ENCODE peak calls at places on chromosomes 16 and 17, in eight cellular contexts. Q, B, L, O, E, F, X and A are unnamed samples.

GRCh38 chr17:5014357-5014756 is 16.6 kb downstream of the KIF1C start:
- DNase-seq in Q (no peak), E (no peak), X (no peak), F (no peak), O (no peak), L (no peak), B (no peak), A (no peak)

GRCh38 chr17:67194134-67194533 is 50.9 kb downstream of the HELZ start:
- DNase-seq in B (peak; percentile 54), Q (no peak), E (no peak), F (peak; percentile 29), X (no peak), L (no peak), O (no peak), A (no peak)

GRCh38 chr16:47815655-47816054 is 340.1 kb downstream of the ABCC12 start:
- DNase-seq in O (no peak), X (no peak), Q (no peak), L (no peak), E (no peak), F (no peak), B (no peak), A (no peak)

GRCh38 chr16:4663756-4664465 is 29.5 kb upstream of the NUDT16L1 start:
- DNase-seq in B (no peak), L (peak; percentile 51), O (no peak), E (no peak), Q (peak; percentile 63), F (peak; percentile 63), X (no peak), A (no peak)

GRCh38 chr16:89417352-89417751 is 73.0 kb downstream of the ANKRD11 start:
- DNase-seq in L (no peak), E (no peak), F (no peak), B (no peak), X (no peak), O (no peak), Q (peak; percentile 87), A (no peak)

GRCh38 chr16:383326-384020 is 1.7 kb upstream of the PGAP6 start:
- DNase-seq in B (peak; percentile 31), E (no peak), L (no peak), Q (peak; percentile 82), X (no peak), F (no peak), O (no peak), A (peak; percentile 85)

GRCh38 chr16:66254751-66255150 is 111.7 kb upstream of the CDH5 start:
- DNase-seq in Q (no peak), F (no peak), E (no peak), B (no peak), L (no peak), O (no peak), X (no peak), A (no peak)

GRCh38 chr17:44278006-44278405 is 10.1 kb upstream of the SLC4A1 start:
- DNase-seq in X (no peak), B (no peak), Q (peak; percentile 4), O (no peak), F (peak; percentile 71), E (no peak), L (no peak), A (no peak)

GRCh38 chr17:76136276-76137025 is 4.6 kb downstream of the FOXJ1 start:
- DNase-seq in E (no peak), X (no peak), F (peak; percentile 83), O (no peak), L (no peak), B (no peak), Q (no peak), A (peak; percentile 86)

GRCh38 chr17:55722742-55723487 is at the start of gene TMEM100:
- DNase-seq in E (no peak), X (no peak), B (peak; percentile 73), O (no peak), L (no peak), F (peak; percentile 75), Q (peak; percentile 3), A (no peak)

GRCh38 chr16:30567160-30567990 is 4.1 kb downstream of the ZNF688 start:
- DNase-seq in E (no peak), B (no peak), L (no peak), X (no peak), Q (no peak), F (no peak), O (no peak), A (no peak)

GRCh38 chr17:43312011-43312410 is 78.2 kb upstream of the RNU2-1 start:
- DNase-seq in E (no peak), L (no peak), B (no peak), O (no peak), F (no peak), Q (no peak), X (no peak), A (no peak)

GRCh38 chr16:64381979-64382378 is 739.9 kb downstream of the CDH11 start:
- DNase-seq in F (no peak), E (no peak), O (no peak), L (no peak), Q (no peak), B (no peak), X (no peak), A (no peak)

GRCh38 chr17:56815711-56816110 is 18.0 kb downstream of the C17orf67 start:
- DNase-seq in L (no peak), E (no peak), X (no peak), F (no peak), Q (no peak), B (peak; percentile 51), O (no peak), A (no peak)

GRCh38 chr16:48877946-48878345 is 268.0 kb upstream of the N4BP1 start:
- DNase-seq in B (no peak), O (no peak), F (no peak), E (no peak), Q (no peak), X (no peak), L (no peak), A (no peak)

GRCh38 chr17:72600934-72601333 is 480.1 kb downstream of the SOX9 start:
- DNase-seq in E (no peak), Q (no peak), L (no peak), F (peak; percentile 73), B (no peak), O (no peak), X (no peak), A (no peak)

GRCh38 chr17:78276098-78276497 is 44.7 kb downstream of the TMEM235 start:
- DNase-seq in O (no peak), E (no peak), B (no peak), F (peak; percentile 3), Q (no peak), L (no peak), X (no peak), A (no peak)

GRCh38 chr16:69286941-69287713 is 24.0 kb upstream of the VPS4A start:
- DNase-seq in F (peak; percentile 66), L (peak; percentile 56), B (peak; percentile 84), O (no peak), E (peak; percentile 18), Q (peak; percentile 70), X (peak; percentile 40), A (peak; percentile 24)

GRCh38 chr16:1393613-1394176 is 20.8 kb downstream of the UNKL start:
- DNase-seq in E (no peak), Q (no peak), F (no peak), X (no peak), B (no peak), L (no peak), O (no peak), A (no peak)

GRCh38 chr16:1392826-1393225 is 21.7 kb downstream of the UNKL start:
- DNase-seq in L (no peak), X (no peak), E (no peak), Q (no peak), B (no peak), O (no peak), F (no peak), A (no peak)

GRCh38 chr16:1397779-1398178 is 16.7 kb downstream of the UNKL start:
- DNase-seq in F (no peak), Q (no peak), O (no peak), B (no peak), E (no peak), L (no peak), X (no peak), A (peak; percentile 54)

GRCh38 chr16:1394367-1394951 is 20.0 kb downstream of the UNKL start:
- DNase-seq in B (no peak), E (no peak), Q (no peak), O (no peak), F (no peak), L (no peak), X (no peak), A (peak; percentile 66)

DNA sequence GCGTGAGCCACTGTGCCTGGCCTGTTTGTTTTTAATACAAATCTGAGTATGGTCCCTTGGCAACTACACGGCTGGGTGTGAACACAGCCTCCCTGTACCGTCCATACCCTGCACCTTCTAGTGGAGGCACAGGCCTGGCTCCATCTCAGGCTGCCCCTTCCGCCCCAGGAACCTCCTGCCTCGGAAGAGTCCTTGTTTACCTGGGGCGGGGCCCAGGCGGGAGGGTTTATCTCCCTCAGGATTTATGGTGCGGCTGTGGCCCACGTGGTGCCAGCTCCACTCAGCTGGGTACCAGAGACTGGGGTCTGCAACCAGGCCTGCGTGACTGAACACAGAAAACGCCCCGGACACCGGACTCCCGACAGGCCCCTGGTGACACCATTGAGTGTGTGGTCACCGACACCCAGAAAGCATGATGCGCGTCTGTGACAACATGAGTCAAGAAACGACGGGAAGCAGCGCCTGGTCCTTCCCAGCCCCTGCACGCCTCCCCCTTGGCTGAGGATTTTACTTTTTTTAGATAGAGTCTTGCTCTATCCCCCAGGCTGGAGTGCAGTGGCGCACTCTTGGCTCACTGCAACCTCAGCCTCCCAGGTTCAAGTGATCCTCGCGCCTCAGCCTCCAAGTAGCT is 18.9 kb downstream of the UNKL start:
- DNase-seq in F (no peak), E (no peak), B (no peak), L (no peak), X (no peak), Q (no peak), O (no peak), A (no peak)
- H3K36me3 ChIP-seq in F (peaks cover 4% of the 10 kb centered on the region), E (peaks cover 18% of the 10 kb centered on the region), B (no peaks in the 10 kb centered on the region), L (no peaks in the 10 kb centered on the region), X (peaks cover 46% of the 10 kb centered on the region), Q (peaks cover 16% of the 10 kb centered on the region), O (peaks cover 12% of the 10 kb centered on the region), A (peaks cover 3% of the 10 kb centered on the region)

GRCh38 chr16:51157698-51158097 is 6.6 kb upstream of the SALL1 start:
- DNase-seq in O (no peak), B (no peak), X (no peak), E (no peak), L (no peak), F (no peak), Q (no peak), A (no peak)
- H3K27me3 ChIP-seq in O (peaks cover 24% of the 10 kb centered on the region), B (peaks cover 44% of the 10 kb centered on the region), X (no peaks in the 10 kb centered on the region), E (no peaks in the 10 kb centered on the region), L (peaks cover 36% of the 10 kb centered on the region), F (peaks cover 12% of the 10 kb centered on the region), Q (peaks cover 25% of the 10 kb centered on the region), A (peaks cover 41% of the 10 kb centered on the region)

GRCh38 chr17:15340966-15341365 is 431 bp downstream of the TEKT3 start:
- DNase-seq in F (no peak), X (no peak), O (no peak), E (peak; percentile 5), Q (no peak), L (no peak), B (no peak), A (peak; percentile 53)
- H3K4me3 ChIP-seq in F (peak overlapping the region; percentile 69), X (no peak overlapping the region), O (peak overlapping the region; percentile 50), E (peak overlapping the region; percentile 89), Q (peak overlapping the region; percentile 27), L (peak overlapping the region; percentile 23), B (peak overlapping the region; percentile 5), A (peak overlapping the region; percentile 58)

DNA sequence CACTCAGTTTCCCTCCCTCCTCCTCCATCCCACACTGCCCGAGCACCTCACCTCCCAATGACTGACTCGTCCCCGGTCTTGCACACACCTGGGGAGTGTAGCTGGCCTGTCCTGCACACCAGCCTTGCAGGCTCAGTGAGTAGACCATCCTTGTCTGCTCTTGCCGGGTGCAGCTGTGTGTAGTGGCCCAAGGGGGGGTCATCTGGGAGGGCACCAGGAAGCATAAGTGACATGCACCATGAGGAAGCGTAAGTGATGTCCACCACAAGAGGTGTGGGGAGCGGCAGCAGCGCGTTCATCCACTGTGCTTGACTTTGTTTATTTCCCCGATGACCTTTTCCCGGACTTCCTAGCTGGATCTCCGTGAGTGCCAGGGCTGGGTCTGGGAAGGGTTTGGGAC is 45.5 kb upstream of the CDR2 start:
- DNase-seq in O (no peak), B (no peak), F (no peak), Q (no peak), L (no peak), E (no peak), X (no peak), A (no peak)
- H3K36me3 ChIP-seq in O (no peaks in the 10 kb centered on the region), B (no peaks in the 10 kb centered on the region), F (peaks cover 5% of the 10 kb centered on the region), Q (peaks cover 4% of the 10 kb centered on the region), L (peaks cover 3% of the 10 kb centered on the region), E (peaks cover 4% of the 10 kb centered on the region), X (peaks cover 13% of the 10 kb centered on the region), A (peaks cover 3% of the 10 kb centered on the region)